ENCODE peak calls at places on chromosomes 16 and 17, in seven cellular contexts. S, W, K, A, H, I and T are unnamed samples.

GRCh38 chr16:14193316-14193871 is 122.3 kb downstream of the MRTFB start:
- DNase-seq in S (no peak), W (no peak), K (no peak), A (no peak), H (no peak), I (no peak), T (no peak)

GRCh38 chr16:69223882-69224281 is 36.9 kb downstream of the SNTB2 start:
- DNase-seq in S (no peak), W (peak; percentile 42), K (no peak), A (no peak), H (no peak), I (no peak), T (no peak)

GRCh38 chr17:28519236-28519635 is 13.1 kb downstream of the FOXN1 start:
- DNase-seq in S (no peak), W (no peak), K (no peak), A (no peak), H (no peak), I (no peak), T (no peak)

GRCh38 chr16:82735696-82736095 is 108.9 kb downstream of the CDH13 start:
- DNase-seq in S (no peak), W (peak; percentile 78), K (no peak), A (no peak), H (no peak), I (no peak), T (no peak)

GRCh38 chr16:10981697-10982216 is 37.4 kb downstream of the CLEC16A start:
- DNase-seq in S (no peak), W (no peak), K (no peak), A (peak; percentile 25), H (no peak), I (peak; percentile 37), T (peak; percentile 31)

GRCh38 chr16:70770968-70771552 is 29.9 kb downstream of the VAC14 start:
- DNase-seq in S (no peak), W (peak; percentile 48), K (peak; percentile 61), A (peak; percentile 48), H (peak; percentile 75), I (peak; percentile 86), T (peak; percentile 79)

GRCh38 chr17:67223924-67224323 is 21.1 kb downstream of the HELZ start:
- DNase-seq in S (no peak), W (no peak), K (no peak), A (no peak), H (no peak), I (no peak), T (no peak)

GRCh38 chr16:88066680-88067529 is 115.7 kb downstream of the BANP start:
- DNase-seq in S (no peak), W (no peak), K (no peak), A (no peak), H (no peak), I (no peak), T (no peak)

GRCh38 chr17:49035470-49036269 is 38.5 kb downstream of the IGF2BP1 start:
- DNase-seq in S (no peak), W (peak; percentile 41), K (peak; percentile 32), A (no peak), H (no peak), I (peak; percentile 90), T (peak; percentile 70)

GRCh38 chr17:44214896-44215295 is 4.6 kb downstream of the UBTF start:
- DNase-seq in S (no peak), W (no peak), K (no peak), A (no peak), H (no peak), I (no peak), T (no peak)

GRCh38 chr16:2475413-2476344 is 752 bp downstream of the TBC1D24 start:
- DNase-seq in S (no peak), W (no peak), K (no peak), A (peak; percentile 51), H (peak; percentile 81), I (peak; percentile 63), T (no peak)

GRCh38 chr17:41486809-41487530 is 2.7 kb downstream of the KRT36 start:
- DNase-seq in S (no peak), W (no peak), K (no peak), A (peak; percentile 29), H (peak; percentile 81), I (peak; percentile 46), T (peak; percentile 69)
- TF ChIP-seq CTCF in S (peak; percentile 49), W (peak; percentile 32), K (peak; percentile 49), A (no peak), H (peak; percentile 49), I (peak; percentile 29), T (peak; percentile 58)

DNA sequence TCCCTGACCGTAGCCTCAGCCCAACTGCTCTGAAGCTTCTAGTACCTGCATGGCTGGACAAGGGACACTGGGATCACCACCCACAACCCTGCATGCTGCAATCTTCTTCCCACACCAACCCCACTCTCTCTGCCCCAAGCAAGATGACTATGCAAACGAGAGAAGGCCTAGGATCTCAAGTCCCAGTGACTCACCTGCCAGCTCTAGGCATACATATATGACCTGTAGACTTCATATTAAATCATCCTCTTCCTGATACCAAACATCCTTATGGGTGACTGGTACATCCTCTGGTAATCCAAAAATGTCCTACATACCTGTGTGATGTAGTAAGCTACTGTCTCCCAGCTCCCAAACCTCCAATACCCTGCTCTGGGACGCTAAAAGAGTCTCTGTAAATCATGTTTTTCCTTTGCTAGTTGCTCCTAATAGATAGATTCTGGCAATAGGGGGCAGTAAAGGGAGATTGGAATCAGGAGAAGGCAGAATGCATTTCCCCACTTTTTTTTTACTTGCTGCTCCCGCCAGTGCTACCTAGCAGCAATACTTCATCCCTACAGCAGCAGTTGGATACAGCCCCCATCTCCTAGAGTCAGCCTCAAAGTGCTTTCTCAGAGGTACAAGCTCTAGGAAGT is 43.4 kb upstream of the SOX9 start:
- DNase-seq in S (no peak), W (no peak), K (no peak), A (no peak), H (no peak), I (no peak), T (no peak)
- TF ChIP-seq CTCF in S (no peak), W (no peak), K (peak; percentile 10), A (no peak), H (no peak), I (no peak), T (no peak)

DNA sequence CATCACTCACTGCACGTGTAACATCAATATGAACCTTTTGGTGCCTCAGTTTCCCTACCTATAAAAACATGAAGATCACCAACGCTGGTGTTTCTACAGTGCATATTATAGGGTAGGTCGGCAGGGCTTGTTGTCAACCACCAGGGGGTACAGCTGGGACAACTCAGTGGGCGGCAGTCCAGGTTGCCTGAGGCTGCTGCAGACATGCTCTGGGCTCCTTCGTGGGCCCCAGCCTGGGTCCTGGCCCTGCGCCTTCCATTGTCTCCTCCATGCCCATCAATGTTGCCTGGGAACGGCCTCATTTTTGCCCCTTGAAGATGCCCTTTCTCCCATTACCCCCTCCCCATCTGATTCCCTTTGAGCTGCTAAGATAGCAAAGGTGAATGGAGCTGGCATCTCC is 89.8 kb downstream of the GSG1L start:
- DNase-seq in S (no peak), W (no peak), K (no peak), A (no peak), H (peak; percentile 36), I (no peak), T (peak; percentile 18)
- TF ChIP-seq CTCF in S (no peak), W (no peak), K (peak; percentile 31), A (no peak), H (no peak), I (no peak), T (peak; percentile 32)

GRCh38 chr17:7745748-7746470 is 28.4 kb downstream of the DNAH2 start:
- DNase-seq in S (peak; percentile 87), W (peak; percentile 85), K (no peak), A (no peak), H (peak; percentile 67), I (peak; percentile 50), T (peak; percentile 30)
- TF ChIP-seq CTCF in S (no peak), W (peak; percentile 30), K (peak; percentile 24), A (no peak), H (no peak), I (no peak), T (no peak)

DNA sequence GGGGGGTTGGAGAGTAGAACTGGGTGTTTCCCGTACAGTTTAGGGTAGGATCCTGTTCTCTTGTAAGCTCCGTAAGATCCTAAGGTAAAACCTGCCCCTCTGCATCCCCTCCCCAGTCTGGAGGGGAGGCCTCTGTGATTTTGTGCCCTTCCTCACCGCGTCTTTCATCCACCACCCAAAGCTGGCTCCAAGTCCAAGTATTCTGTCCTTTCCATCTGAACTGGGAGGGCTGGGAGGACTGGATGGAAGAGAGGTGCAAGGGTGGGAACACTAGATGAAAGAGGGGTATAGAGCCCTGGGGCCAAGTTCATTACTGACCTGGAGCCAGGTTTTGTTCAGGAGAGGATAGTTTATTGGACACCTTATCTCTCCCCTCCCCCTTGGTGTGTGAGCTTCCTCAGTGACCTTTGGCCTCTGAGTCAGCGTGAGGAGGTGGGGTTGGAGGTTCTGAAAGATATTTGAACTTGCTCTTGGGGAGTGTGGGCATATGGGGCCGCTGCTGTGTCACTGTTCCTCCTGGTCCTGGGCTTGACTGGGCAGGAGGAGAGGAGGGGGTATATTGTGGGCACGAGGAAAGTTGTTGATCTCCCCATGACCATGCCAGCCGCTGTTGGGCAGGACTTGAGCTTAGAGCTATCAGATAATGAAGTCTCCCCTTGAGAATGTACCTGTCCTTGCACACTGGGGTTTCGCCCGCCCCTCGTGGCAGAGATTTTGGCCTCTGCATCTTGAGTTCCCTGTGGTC is 1.6 kb downstream of the LASP1 start:
- DNase-seq in S (no peak), W (peak; percentile 53), K (no peak), A (peak; percentile 80), H (peak; percentile 79), I (peak; percentile 97), T (no peak)
- TF ChIP-seq CTCF in S (no peak), W (peak; percentile 25), K (no peak), A (no peak), H (peak; percentile 7), I (peak; percentile 37), T (no peak)

DNA sequence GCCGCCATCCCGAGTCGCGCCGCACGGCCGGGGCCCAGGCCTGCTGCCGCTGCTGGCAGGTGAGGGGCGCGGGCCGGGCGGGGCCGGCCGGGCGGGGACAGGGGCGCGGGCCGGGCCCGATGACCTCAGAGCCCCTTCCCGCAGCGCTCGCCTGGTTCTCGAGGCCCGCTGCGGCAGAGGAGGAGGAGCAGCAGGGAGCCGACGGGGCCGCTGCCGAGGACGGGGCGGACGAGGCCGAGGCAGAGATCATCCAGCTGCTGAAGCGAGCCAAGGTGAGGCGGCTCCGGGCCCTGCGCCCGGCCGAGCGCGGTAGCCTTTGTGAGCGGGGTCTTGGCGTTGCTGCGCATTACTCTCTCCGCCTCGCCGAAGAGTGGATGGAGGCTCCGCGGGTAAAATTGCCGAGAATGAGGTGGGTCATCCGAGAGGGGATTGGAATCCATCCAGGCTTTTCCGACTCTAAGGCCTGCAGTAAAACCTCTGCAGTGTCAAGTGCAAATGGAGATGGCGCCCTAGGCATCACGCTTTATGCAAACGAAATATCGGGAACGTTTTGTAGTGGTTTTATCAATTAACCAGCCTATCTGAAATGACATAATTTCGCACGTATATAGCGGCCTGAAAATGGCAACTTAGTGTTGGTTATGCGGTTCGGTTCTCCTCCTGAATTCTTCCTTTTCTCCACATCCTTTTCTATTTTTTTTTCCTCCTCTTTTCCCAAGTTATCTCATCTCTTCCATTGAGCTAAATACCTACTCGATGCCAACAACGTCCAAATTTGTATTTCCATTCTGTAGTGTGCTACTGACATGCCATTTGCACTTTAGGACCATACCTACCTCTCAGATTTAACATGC is 577 bp downstream of the TTC19 start:
- DNase-seq in S (no peak), W (peak; percentile 17), K (no peak), A (peak; percentile 38), H (no peak), I (no peak), T (peak; percentile 52)
- TF ChIP-seq CTCF in S (no peak), W (no peak), K (no peak), A (no peak), H (no peak), I (no peak), T (no peak)